ENCODE peak calls at places on chromosomes 5 and 9, in ten cellular contexts. E is prostate gland, G is left ventricle myocardium inferior, B is kidney, A is PC-9, Z is Peyer's patch, F is sigmoid colon, V is pancreas, K is colonic mucosa, P is astrocyte. W is an unnamed sample.

GRCh38 chr9:61671276-61671973 is 481.6 kb downstream of the SPATA31A7 start:
- DNase-seq in A (no peak), G (no peak), F (peak; percentile 52), B (peak; percentile 44), V (no peak), K (no peak), Z (peak; percentile 34), E (peak; percentile 3), P (no peak), W (no peak)

GRCh38 chr5:14165375-14166091 is 22.4 kb downstream of the TRIO start:
- DNase-seq in Z (no peak), A (peak; percentile 80), K (no peak), G (no peak), V (no peak), P (peak; percentile 91), E (no peak), B (no peak), F (no peak), W (no peak)

GRCh38 chr5:157271740-157272271 is 5.9 kb downstream of the CYFIP2 start:
- DNase-seq in A (no peak), Z (peak; percentile 96), K (no peak), B (no peak), F (no peak), E (no peak), P (no peak), G (no peak), V (no peak), W (no peak)

GRCh38 chr5:34001231-34001935 is 6.5 kb downstream of the AMACR start:
- DNase-seq in K (peak; percentile 63), A (no peak), E (peak; percentile 13), G (no peak), B (no peak), P (peak; percentile 64), F (peak; percentile 85), Z (no peak), V (peak; percentile 79), W (no peak)

GRCh38 chr5:83281658-83282057 is 189.9 kb upstream of the VCAN start:
- DNase-seq in A (peak; percentile 47), F (no peak), V (no peak), E (no peak), P (peak; percentile 93), B (no peak), K (no peak), G (no peak), Z (no peak), W (peak; percentile 42)

GRCh38 chr5:107396351-107396690 is 274.4 kb downstream of the EFNA5 start:
- DNase-seq in G (no peak), P (no peak), E (no peak), V (no peak), B (no peak), F (no peak), A (no peak), K (no peak), Z (no peak), W (no peak)

GRCh38 chr5:100855295-100855694 is 47.8 kb downstream of the ST8SIA4 start:
- DNase-seq in A (no peak), F (no peak), V (no peak), Z (no peak), E (no peak), P (no peak), G (no peak), K (no peak), B (no peak), W (no peak)

GRCh38 chr9:104088416-104088815 is 5.7 kb upstream of the SMC2 start:
- DNase-seq in F (no peak), G (no peak), P (no peak), E (no peak), V (no peak), K (no peak), A (no peak), Z (no peak), B (no peak), W (no peak)

GRCh38 chr5:143865421-143865820 is 53.5 kb downstream of the HMHB1 start:
- DNase-seq in G (no peak), P (no peak), K (no peak), F (no peak), Z (no peak), V (no peak), E (peak; percentile 29), A (no peak), B (no peak), W (no peak)

GRCh38 chr5:594241-594860 is 17.8 kb upstream of the CEP72 start:
- DNase-seq in K (no peak), V (no peak), F (no peak), Z (no peak), B (no peak), A (no peak), P (no peak), G (no peak), E (no peak), W (no peak)

GRCh38 chr9:114900937-114901802 is 29.2 kb downstream of the TNFSF8 start:
- DNase-seq in E (no peak), V (no peak), K (no peak), P (peak; percentile 79), A (no peak), F (no peak), Z (no peak), B (no peak), G (no peak), W (no peak)

GRCh38 chr5:95861221-95861857 is 38.8 kb upstream of the GLRX start:
- DNase-seq in B (no peak), K (peak; percentile 46), V (peak; percentile 43), G (peak; percentile 50), A (peak; percentile 96), F (peak; percentile 92), P (peak; percentile 97), Z (peak; percentile 77), E (peak; percentile 68), W (peak; percentile 87)
- H3K4me3 ChIP-seq in B (no peak overlapping the region), K (no peak overlapping the region), V (no peak overlapping the region), G (no peak overlapping the region), A (peak overlapping the region; percentile 46), F (no peak overlapping the region), P (peak overlapping the region; percentile 5), Z (no peak overlapping the region), E (no peak overlapping the region), W (peak overlapping the region; percentile 3)

GRCh38 chr5:172389578-172390112 is 64.7 kb downstream of the SH3PXD2B start:
- DNase-seq in G (no peak), P (no peak), B (no peak), A (no peak), Z (no peak), V (no peak), E (no peak), F (no peak), K (no peak), W (no peak)
- TF ChIP-seq CTCF in G (no peak), P (no peak), B (no peak), A (peak; percentile 33), Z (no peak), V (no peak), E (no peak), F (no peak), K (no peak), W (no peak)

DNA sequence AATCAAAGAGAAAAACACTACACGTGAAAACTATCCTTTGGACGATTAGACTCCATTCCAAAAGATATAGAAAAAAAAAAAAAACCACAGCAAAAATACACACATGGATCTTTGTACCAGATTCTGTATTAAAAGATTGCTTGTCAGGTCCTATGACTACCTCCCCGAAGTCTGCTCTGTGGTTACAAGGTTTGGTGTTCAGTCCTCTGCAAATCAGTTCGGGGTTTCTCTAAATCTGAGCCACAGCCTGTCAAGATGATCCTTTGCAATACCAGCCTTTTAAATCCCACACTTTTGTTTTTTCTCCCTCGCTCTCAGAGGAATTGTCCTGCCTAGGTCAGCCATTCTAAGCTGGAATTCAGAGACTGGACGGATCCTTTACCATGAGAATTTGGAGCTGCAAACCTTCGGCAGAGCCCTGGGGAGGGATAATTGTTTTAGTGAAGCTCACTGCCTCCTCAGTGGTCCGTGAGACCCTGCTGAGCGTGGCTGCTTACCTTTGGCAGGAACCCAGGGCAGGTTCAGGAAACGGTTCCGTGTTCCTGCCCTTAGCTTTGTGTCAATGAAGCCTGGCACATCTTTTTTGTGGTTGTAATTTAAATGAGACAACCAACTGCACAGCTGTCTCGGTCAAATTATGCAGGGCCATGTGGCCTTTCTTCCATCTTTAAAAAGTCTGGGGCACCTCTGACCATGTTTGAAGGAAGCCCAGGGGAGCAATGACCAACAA is 47.3 kb downstream of the EBF1 start:
- DNase-seq in Z (peak; percentile 60), A (no peak), E (no peak), P (peak; percentile 38), G (no peak), K (no peak), B (no peak), V (no peak), F (no peak), W (no peak)
- H3K4me3 ChIP-seq in Z (no peak overlapping the region), A (no peak overlapping the region), E (no peak overlapping the region), P (no peak overlapping the region), G (peak overlapping the region; percentile 58), K (no peak overlapping the region), B (no peak overlapping the region), V (no peak overlapping the region), F (no peak overlapping the region), W (peak overlapping the region; percentile 49)

DNA sequence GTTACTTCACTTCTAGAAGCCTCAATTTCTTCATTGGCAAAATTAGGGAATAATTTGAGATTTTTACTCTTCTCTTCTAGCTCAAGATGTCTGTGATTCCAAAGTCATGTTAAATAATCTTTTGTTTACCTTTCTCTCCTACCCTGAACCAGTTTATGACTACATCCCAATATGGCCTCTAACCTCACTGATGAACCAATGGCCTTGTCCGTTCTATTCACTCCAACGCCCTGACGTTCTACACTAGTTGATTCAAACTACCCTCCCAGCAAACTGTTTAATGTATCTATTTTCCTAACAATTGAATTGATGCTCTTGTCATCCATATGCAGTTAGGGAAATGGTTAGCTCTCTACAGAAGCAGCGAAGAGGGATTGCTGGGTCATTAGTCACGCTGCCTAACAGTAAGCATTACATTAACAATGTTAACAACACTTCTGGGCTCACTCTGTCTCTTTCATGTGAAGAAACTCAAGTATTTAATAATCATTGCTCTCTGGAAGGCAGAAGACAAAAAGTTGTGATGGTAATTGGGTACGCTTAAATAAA is 38.0 kb downstream of the RAPGEF1 start:
- DNase-seq in K (no peak), Z (no peak), E (no peak), G (no peak), V (no peak), F (no peak), A (no peak), B (no peak), P (peak; percentile 78), W (no peak)
- TF ChIP-seq CTCF in K (no peak), Z (no peak), E (no peak), G (no peak), V (no peak), F (no peak), A (no peak), B (no peak), P (no peak), W (no peak)

DNA sequence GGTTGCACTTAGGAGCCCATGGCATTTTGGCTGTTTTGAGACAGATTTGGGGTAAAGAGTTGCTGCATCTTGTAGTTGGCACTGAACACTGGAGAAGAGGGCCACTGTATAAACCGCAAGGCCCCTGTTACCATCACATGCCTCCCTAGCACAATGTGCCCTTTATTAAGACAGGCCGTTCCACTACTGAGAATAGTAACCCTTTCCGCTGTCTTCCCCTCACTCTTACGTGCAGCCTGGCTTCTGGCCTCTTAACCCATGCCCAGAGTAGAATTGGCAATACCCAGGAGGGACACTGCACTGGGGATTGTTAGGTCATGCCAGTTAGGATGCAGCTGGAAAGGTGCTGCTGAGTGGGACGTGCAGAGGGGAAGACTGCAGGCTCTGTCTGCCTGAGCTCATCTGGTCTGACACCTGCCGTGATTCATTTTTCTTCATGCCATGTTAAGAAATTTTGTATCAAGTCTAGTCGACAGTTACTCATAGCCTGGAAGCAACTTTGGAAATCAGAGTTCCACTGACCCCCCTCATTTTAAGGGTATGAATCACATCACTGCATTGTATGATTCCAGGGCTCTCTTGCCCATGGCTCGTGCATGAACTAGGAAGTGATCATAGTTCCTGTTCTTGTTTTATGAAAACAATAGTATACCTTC is 146.9 kb upstream of the DMRT1 start:
- DNase-seq in E (no peak), A (peak; percentile 91), V (no peak), Z (no peak), B (no peak), G (peak; percentile 47), K (no peak), P (peak; percentile 95), F (no peak), W (peak; percentile 78)
- H3K4me3 ChIP-seq in E (peak overlapping the region; percentile 18), A (no peak overlapping the region), V (no peak overlapping the region), Z (no peak overlapping the region), B (peak overlapping the region; percentile 27), G (peak overlapping the region; percentile 64), K (no peak overlapping the region), P (peak overlapping the region; percentile 52), F (peak overlapping the region; percentile 35), W (peak overlapping the region; percentile 55)